ENCODE peak calls at places on chromosomes 7 and 10, in ten cellular contexts. One of them, this sample, is unnamed.

GRCh38 chr10:87864497-87865059 is 1.2 kb downstream of the PTEN start:
- DNase-seq in foreskin keratinocyte: no peak
- DNase-seq in keratinocyte: no peak
- DNase-seq in CD4-positive, alpha-beta T cell: no peak
- DNase-seq in AG09309: no peak
- DNase-seq in GM13977: no peak
- DNase-seq in GM20000: peak
- DNase-seq in colonic mucosa: no peak
- DNase-seq in heart left ventricle: no peak
- DNase-seq in WTC11: no peak
- DNase-seq in this sample: no peak

GRCh38 chr10:523925-524324 is 165.5 kb downstream of the DIP2C start:
- DNase-seq in CD4-positive, alpha-beta T cell: no peak
- DNase-seq in foreskin keratinocyte: no peak
- DNase-seq in colonic mucosa: no peak
- DNase-seq in keratinocyte: no peak
- DNase-seq in AG09309: no peak
- DNase-seq in heart left ventricle: no peak
- DNase-seq in WTC11: no peak
- DNase-seq in GM13977: no peak
- DNase-seq in GM20000: no peak
- DNase-seq in this sample: no peak

GRCh38 chr7:6293202-6293601 is 20.8 kb upstream of the CYTH3 start:
- DNase-seq in heart left ventricle: no peak
- DNase-seq in keratinocyte: no peak
- DNase-seq in foreskin keratinocyte: no peak
- DNase-seq in AG09309: no peak
- DNase-seq in GM20000: no peak
- DNase-seq in WTC11: no peak
- DNase-seq in GM13977: no peak
- DNase-seq in CD4-positive, alpha-beta T cell: no peak
- DNase-seq in colonic mucosa: no peak
- DNase-seq in this sample: no peak

GRCh38 chr10:62860946-62861345 is 44.8 kb upstream of the EGR2 start:
- DNase-seq in colonic mucosa: no peak
- DNase-seq in GM20000: no peak
- DNase-seq in keratinocyte: no peak
- DNase-seq in heart left ventricle: no peak
- DNase-seq in CD4-positive, alpha-beta T cell: no peak
- DNase-seq in WTC11: no peak
- DNase-seq in AG09309: no peak
- DNase-seq in foreskin keratinocyte: no peak
- DNase-seq in GM13977: no peak
- DNase-seq in this sample: peak

GRCh38 chr10:94219829-94220228 is 142.9 kb downstream of the NOC3L start:
- DNase-seq in CD4-positive, alpha-beta T cell: no peak
- DNase-seq in WTC11: no peak
- DNase-seq in colonic mucosa: no peak
- DNase-seq in heart left ventricle: no peak
- DNase-seq in keratinocyte: no peak
- DNase-seq in GM20000: no peak
- DNase-seq in GM13977: no peak
- DNase-seq in foreskin keratinocyte: no peak
- DNase-seq in AG09309: no peak
- DNase-seq in this sample: no peak

GRCh38 chr7:137036768-137037167 is 168.3 kb downstream of the CHRM2 start:
- DNase-seq in heart left ventricle: no peak
- DNase-seq in colonic mucosa: no peak
- DNase-seq in CD4-positive, alpha-beta T cell: no peak
- DNase-seq in GM13977: no peak
- DNase-seq in GM20000: no peak
- DNase-seq in keratinocyte: no peak
- DNase-seq in WTC11: no peak
- DNase-seq in foreskin keratinocyte: no peak
- DNase-seq in AG09309: no peak
- DNase-seq in this sample: no peak

GRCh38 chr7:48096273-48096672 is 7.2 kb downstream of the UPP1 start:
- DNase-seq in AG09309: no peak
- DNase-seq in GM20000: no peak
- DNase-seq in foreskin keratinocyte: no peak
- DNase-seq in colonic mucosa: no peak
- DNase-seq in WTC11: no peak
- DNase-seq in keratinocyte: no peak
- DNase-seq in GM13977: no peak
- DNase-seq in heart left ventricle: no peak
- DNase-seq in CD4-positive, alpha-beta T cell: no peak
- DNase-seq in this sample: no peak

GRCh38 chr10:96889415-96890171 is 57.5 kb downstream of the LCOR start:
- DNase-seq in colonic mucosa: no peak
- DNase-seq in foreskin keratinocyte: no peak
- DNase-seq in WTC11: no peak
- DNase-seq in GM20000: no peak
- DNase-seq in keratinocyte: no peak
- DNase-seq in CD4-positive, alpha-beta T cell: no peak
- DNase-seq in AG09309: no peak
- DNase-seq in heart left ventricle: no peak
- DNase-seq in GM13977: no peak
- DNase-seq in this sample: no peak

GRCh38 chr7:22351329-22351692 is 5.6 kb downstream of the RAPGEF5 start:
- DNase-seq in GM20000: no peak
- DNase-seq in GM13977: no peak
- DNase-seq in WTC11: no peak
- DNase-seq in CD4-positive, alpha-beta T cell: no peak
- DNase-seq in AG09309: no peak
- DNase-seq in heart left ventricle: no peak
- DNase-seq in keratinocyte: no peak
- DNase-seq in foreskin keratinocyte: no peak
- DNase-seq in colonic mucosa: no peak
- DNase-seq in this sample: no peak

GRCh38 chr10:44389150-44389549 is 4.3 kb upstream of the CXCL12 start:
- DNase-seq in GM13977: no peak
- DNase-seq in AG09309: no peak
- DNase-seq in CD4-positive, alpha-beta T cell: no peak
- DNase-seq in keratinocyte: no peak
- DNase-seq in colonic mucosa: no peak
- DNase-seq in WTC11: no peak
- DNase-seq in GM20000: no peak
- DNase-seq in heart left ventricle: peak
- DNase-seq in foreskin keratinocyte: no peak
- DNase-seq in this sample: no peak

GRCh38 chr7:150739045-150739432 is 1.8 kb downstream of the GIMAP5 start:
- DNase-seq in CD4-positive, alpha-beta T cell: no peak
- DNase-seq in WTC11: no peak
- DNase-seq in heart left ventricle: no peak
- DNase-seq in GM13977: no peak
- DNase-seq in GM20000: no peak
- DNase-seq in AG09309: no peak
- DNase-seq in colonic mucosa: no peak
- DNase-seq in foreskin keratinocyte: no peak
- DNase-seq in keratinocyte: no peak
- DNase-seq in this sample: no peak
- TF ChIP-seq CTCF in CD4-positive, alpha-beta T cell: no peak
- TF ChIP-seq CTCF in WTC11: no peak
- TF ChIP-seq CTCF in heart left ventricle: peak
- TF ChIP-seq CTCF in GM13977: no peak
- TF ChIP-seq CTCF in GM20000: no peak
- TF ChIP-seq CTCF in AG09309: no peak
- TF ChIP-seq CTCF in colonic mucosa: no peak
- TF ChIP-seq CTCF in foreskin keratinocyte: no peak
- TF ChIP-seq CTCF in keratinocyte: no peak
- TF ChIP-seq CTCF in this sample: no peak

GRCh38 chr7:74164985-74165456 is 9.1 kb upstream of the EIF4H start:
- DNase-seq in colonic mucosa: no peak
- DNase-seq in AG09309: no peak
- DNase-seq in WTC11: peak
- DNase-seq in GM20000: no peak
- DNase-seq in GM13977: no peak
- DNase-seq in heart left ventricle: no peak
- DNase-seq in keratinocyte: no peak
- DNase-seq in CD4-positive, alpha-beta T cell: no peak
- DNase-seq in foreskin keratinocyte: no peak
- DNase-seq in this sample: no peak
- TF ChIP-seq CTCF in colonic mucosa: no peak
- TF ChIP-seq CTCF in AG09309: peak
- TF ChIP-seq CTCF in WTC11: no peak
- TF ChIP-seq CTCF in GM20000: peak
- TF ChIP-seq CTCF in GM13977: no peak
- TF ChIP-seq CTCF in heart left ventricle: peak
- TF ChIP-seq CTCF in keratinocyte: no peak
- TF ChIP-seq CTCF in CD4-positive, alpha-beta T cell: no peak
- TF ChIP-seq CTCF in foreskin keratinocyte: peak
- TF ChIP-seq CTCF in this sample: peak

GRCh38 chr10:50396491-50397311 is 145.4 kb upstream of the ASAH2 start:
- DNase-seq in GM13977: peak
- DNase-seq in AG09309: no peak
- DNase-seq in colonic mucosa: no peak
- DNase-seq in keratinocyte: no peak
- DNase-seq in GM20000: peak
- DNase-seq in foreskin keratinocyte: peak
- DNase-seq in CD4-positive, alpha-beta T cell: no peak
- DNase-seq in heart left ventricle: no peak
- DNase-seq in WTC11: no peak
- DNase-seq in this sample: no peak
- TF ChIP-seq CTCF in GM13977: no peak
- TF ChIP-seq CTCF in AG09309: no peak
- TF ChIP-seq CTCF in colonic mucosa: no peak
- TF ChIP-seq CTCF in keratinocyte: no peak
- TF ChIP-seq CTCF in GM20000: no peak
- TF ChIP-seq CTCF in foreskin keratinocyte: no peak
- TF ChIP-seq CTCF in CD4-positive, alpha-beta T cell: no peak
- TF ChIP-seq CTCF in heart left ventricle: no peak
- TF ChIP-seq CTCF in WTC11: no peak
- TF ChIP-seq CTCF in this sample: no peak

DNA sequence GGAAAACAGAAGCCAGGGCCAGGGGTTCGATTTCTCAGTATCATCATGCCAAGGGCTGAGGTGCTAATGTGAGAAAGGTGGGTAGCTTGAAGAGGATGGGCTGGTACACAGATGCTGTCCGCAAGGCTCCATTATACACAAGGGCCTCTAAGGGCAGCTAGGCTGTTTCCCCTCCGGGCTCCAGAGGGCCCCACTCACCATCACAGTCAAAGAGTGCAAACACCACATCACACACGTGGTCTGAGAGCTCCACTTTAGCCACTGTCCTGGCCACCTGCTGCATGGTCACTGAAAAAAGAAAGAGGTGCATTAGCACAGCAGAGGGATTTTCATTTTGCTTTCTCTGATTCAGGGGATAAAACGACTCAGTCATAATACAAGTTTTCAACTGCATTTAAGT is 20.9 kb upstream of the DNAJB12 start:
- DNase-seq in colonic mucosa: no peak
- DNase-seq in CD4-positive, alpha-beta T cell: no peak
- DNase-seq in WTC11: peak
- DNase-seq in keratinocyte: no peak
- DNase-seq in GM13977: no peak
- DNase-seq in foreskin keratinocyte: no peak
- DNase-seq in AG09309: no peak
- DNase-seq in GM20000: no peak
- DNase-seq in heart left ventricle: no peak
- DNase-seq in this sample: no peak
- TF ChIP-seq CTCF in colonic mucosa: no peak
- TF ChIP-seq CTCF in CD4-positive, alpha-beta T cell: no peak
- TF ChIP-seq CTCF in WTC11: no peak
- TF ChIP-seq CTCF in keratinocyte: no peak
- TF ChIP-seq CTCF in GM13977: peak
- TF ChIP-seq CTCF in foreskin keratinocyte: peak
- TF ChIP-seq CTCF in AG09309: peak
- TF ChIP-seq CTCF in GM20000: no peak
- TF ChIP-seq CTCF in heart left ventricle: peak
- TF ChIP-seq CTCF in this sample: peak

GRCh38 chr7:35356495-35356894 is 102.6 kb upstream of the TBX20 start:
- DNase-seq in keratinocyte: no peak
- DNase-seq in CD4-positive, alpha-beta T cell: no peak
- DNase-seq in WTC11: no peak
- DNase-seq in GM13977: no peak
- DNase-seq in foreskin keratinocyte: no peak
- DNase-seq in AG09309: no peak
- DNase-seq in GM20000: no peak
- DNase-seq in colonic mucosa: no peak
- DNase-seq in heart left ventricle: peak
- DNase-seq in this sample: no peak

GRCh38 chr7:35366167-35367155 is 112.6 kb upstream of the TBX20 start:
- DNase-seq in keratinocyte: no peak
- DNase-seq in heart left ventricle: peak
- DNase-seq in GM13977: no peak
- DNase-seq in AG09309: no peak
- DNase-seq in foreskin keratinocyte: no peak
- DNase-seq in GM20000: no peak
- DNase-seq in CD4-positive, alpha-beta T cell: no peak
- DNase-seq in WTC11: peak
- DNase-seq in colonic mucosa: no peak
- DNase-seq in this sample: no peak

GRCh38 chr7:35359423-35359822 is 105.5 kb upstream of the TBX20 start:
- DNase-seq in foreskin keratinocyte: no peak
- DNase-seq in heart left ventricle: no peak
- DNase-seq in AG09309: no peak
- DNase-seq in WTC11: no peak
- DNase-seq in GM13977: no peak
- DNase-seq in GM20000: no peak
- DNase-seq in colonic mucosa: no peak
- DNase-seq in keratinocyte: no peak
- DNase-seq in CD4-positive, alpha-beta T cell: no peak
- DNase-seq in this sample: no peak

GRCh38 chr7:35365523-35365922 is 111.6 kb upstream of the TBX20 start:
- DNase-seq in WTC11: no peak
- DNase-seq in GM20000: no peak
- DNase-seq in keratinocyte: no peak
- DNase-seq in colonic mucosa: no peak
- DNase-seq in CD4-positive, alpha-beta T cell: no peak
- DNase-seq in GM13977: no peak
- DNase-seq in AG09309: no peak
- DNase-seq in heart left ventricle: no peak
- DNase-seq in foreskin keratinocyte: no peak
- DNase-seq in this sample: no peak

DNA sequence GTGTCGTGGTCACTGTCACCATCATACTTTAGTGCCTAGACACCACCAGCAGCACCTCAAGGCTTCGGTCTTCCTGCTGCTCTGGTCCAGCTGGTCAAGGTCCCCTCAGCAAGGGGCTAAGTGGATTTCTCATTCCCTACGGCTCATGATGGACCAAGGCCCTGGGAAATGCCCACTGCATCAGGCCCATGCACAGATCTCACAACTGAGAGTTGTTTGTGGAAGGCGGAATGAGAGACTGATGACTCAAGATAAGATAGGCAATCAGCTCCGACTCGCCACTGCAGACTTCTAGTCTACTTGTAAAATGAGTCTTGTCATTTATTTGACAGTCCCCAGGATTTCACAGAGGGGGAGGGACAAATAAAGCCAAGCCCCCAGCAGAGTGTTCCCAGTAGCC is 108.4 kb upstream of the TBX20 start:
- DNase-seq in CD4-positive, alpha-beta T cell: no peak
- DNase-seq in AG09309: no peak
- DNase-seq in keratinocyte: no peak
- DNase-seq in foreskin keratinocyte: no peak
- DNase-seq in WTC11: no peak
- DNase-seq in GM20000: no peak
- DNase-seq in heart left ventricle: no peak
- DNase-seq in colonic mucosa: no peak
- DNase-seq in GM13977: no peak
- DNase-seq in this sample: no peak
- TF ChIP-seq CTCF in CD4-positive, alpha-beta T cell: no peak
- TF ChIP-seq CTCF in AG09309: no peak
- TF ChIP-seq CTCF in keratinocyte: no peak
- TF ChIP-seq CTCF in foreskin keratinocyte: no peak
- TF ChIP-seq CTCF in WTC11: no peak
- TF ChIP-seq CTCF in GM20000: no peak
- TF ChIP-seq CTCF in heart left ventricle: no peak
- TF ChIP-seq CTCF in colonic mucosa: no peak
- TF ChIP-seq CTCF in GM13977: no peak
- TF ChIP-seq CTCF in this sample: no peak

This sample was measured in neural crest cell.